ENCODE peak calls at places on chromosomes 16 and 17, in five cellular contexts. V is GM12878, J is K562, W is H1, Q is SK-N-SH. L is an unnamed sample.
A peak's percentile ranks its signal among the peaks of the same experiment; 100 is the strongest.

GRCh38 chr16:66510711-66511614 is 39.0 kb downstream of the TK2 start:
- DNase-seq in V (no peak), J (no peak), W (no peak), Q (no peak), L (no peak)

GRCh38 chr16:77271532-77272426 is 72.6 kb downstream of the SYCE1L start:
- DNase-seq in V (no peak), J (no peak), W (no peak), Q (no peak), L (no peak)

GRCh38 chr16:57091990-57092785 is at the start of gene CPNE2:
- DNase-seq in V (no peak), J (peak; percentile 91), W (peak; percentile 72), Q (peak; percentile 95), L (peak; percentile 52)

GRCh38 chr17:17495448-17496188 is 577 bp downstream of the RASD1 start:
- DNase-seq in V (no peak), J (no peak), W (peak; percentile 67), Q (no peak), L (no peak)

GRCh38 chr17:56653877-56654276 is 60.4 kb downstream of the NOG start:
- DNase-seq in V (peak; percentile 26), J (peak; percentile 39), W (no peak), Q (peak; percentile 32), L (peak; percentile 65)

GRCh38 chr16:73710526-73710925 is 586.1 kb upstream of the PSMD7 start:
- DNase-seq in V (no peak), J (no peak), W (no peak), Q (no peak), L (no peak)

GRCh38 chr17:65039349-65039988 is 17.1 kb downstream of the GNA13 start:
- DNase-seq in V (peak; percentile 68), J (no peak), W (no peak), Q (no peak), L (no peak)

GRCh38 chr16:27980919-27981670 is 82.4 kb downstream of the GSG1L start:
- DNase-seq in V (no peak), J (no peak), W (no peak), Q (peak; percentile 40), L (no peak)

GRCh38 chr16:59478806-59479205 is 744.7 kb upstream of the GOT2 start:
- DNase-seq in V (no peak), J (no peak), W (no peak), Q (no peak), L (peak; percentile 1)

GRCh38 chr17:55783684-55784245 is 32.9 kb downstream of the PCTP start:
- DNase-seq in V (no peak), J (no peak), W (no peak), Q (peak; percentile 38), L (peak; percentile 62)

GRCh38 chr17:56978441-56979090 is 635 bp downstream of the SCPEP1 start:
- DNase-seq in V (no peak), J (peak; percentile 36), W (no peak), Q (peak; percentile 52), L (no peak)

GRCh38 chr16:19481291-19481690 is 40.6 kb downstream of the GDE1 start:
- DNase-seq in V (no peak), J (no peak), W (no peak), Q (no peak), L (no peak)

DNA sequence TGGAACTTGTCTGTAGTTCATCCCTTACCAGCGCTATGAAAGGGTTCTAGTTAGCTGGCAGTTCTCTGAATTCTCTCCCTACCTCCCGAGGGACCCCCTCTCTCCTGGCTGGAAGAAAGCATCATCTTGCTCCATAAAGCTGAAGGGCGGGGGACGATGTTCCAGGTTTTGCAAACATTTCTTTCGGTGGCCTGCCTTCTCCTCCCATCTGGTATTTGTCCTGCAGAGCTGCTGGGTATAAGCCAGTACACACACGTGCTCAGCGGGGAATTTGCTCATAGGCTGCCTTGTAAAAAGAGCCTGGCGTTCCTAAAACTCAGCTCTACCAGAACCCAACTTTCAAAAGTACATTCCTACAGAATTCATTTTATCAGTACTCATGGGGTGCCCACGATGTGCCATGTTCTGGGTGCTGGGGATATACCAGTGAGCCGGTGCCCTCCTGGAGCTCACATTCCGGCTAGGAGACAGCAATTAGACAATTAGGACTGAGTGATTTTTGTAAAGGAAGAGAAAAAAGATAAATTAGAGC is 616 bp upstream of the MRPL58 start:
- DNase-seq in V (no peak), J (peak; percentile 5), W (no peak), Q (peak; percentile 77), L (no peak)
- TF ChIP-seq POLR2AphosphoS5 in V (no peak), J (no peak), W (no peak), Q (no peak), L (no peak)

GRCh38 chr16:48335961-48336360 is 49.3 kb downstream of the SIAH1 start:
- DNase-seq in V (no peak), J (no peak), W (no peak), Q (no peak), L (no peak)
- TF ChIP-seq GABPA in V (no peak), J (no peak), W (no peak), Q (no peak), L (no peak)

GRCh38 chr17:80364091-80364691 is 50.8 kb upstream of the ENDOV start:
- DNase-seq in V (no peak), J (no peak), W (peak; percentile 76), Q (peak; percentile 83), L (peak; percentile 39)

GRCh38 chr17:80363518-80364090 is 51.4 kb upstream of the ENDOV start:
- DNase-seq in V (no peak), J (no peak), W (no peak), Q (no peak), L (no peak)

GRCh38 chr17:80365001-80365965 is 49.7 kb upstream of the ENDOV start:
- DNase-seq in V (no peak), J (no peak), W (no peak), Q (no peak), L (no peak)

GRCh38 chr17:80367510-80367909 is 47.5 kb upstream of the ENDOV start:
- DNase-seq in V (no peak), J (no peak), W (no peak), Q (no peak), L (no peak)

GRCh38 chr17:80365983-80366382 is 49.0 kb upstream of the ENDOV start:
- DNase-seq in V (no peak), J (no peak), W (no peak), Q (no peak), L (no peak)
- TF ChIP-seq POLR2AphosphoS5 in V (no peak), J (no peak), W (no peak), Q (no peak), L (no peak)

DNA sequence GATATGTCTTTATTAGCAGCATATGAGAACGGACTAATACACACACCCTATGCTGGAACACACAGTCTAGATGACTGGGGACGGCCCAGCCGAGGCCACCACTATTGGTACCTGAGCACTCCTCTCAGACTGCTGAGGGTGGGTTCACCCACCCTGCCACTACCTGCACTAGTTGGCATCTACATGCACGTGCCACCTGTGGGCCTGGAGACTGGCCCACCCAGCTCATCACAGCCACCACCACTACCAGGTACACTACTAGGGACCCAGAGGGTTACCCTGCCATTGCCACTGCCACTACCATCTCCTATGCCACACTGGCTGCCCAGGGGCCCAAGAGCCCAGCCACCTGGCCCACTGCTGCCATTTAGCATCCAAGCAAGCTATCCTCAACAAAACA is 32.5 kb downstream of the MEAK7 start:
- DNase-seq in V (no peak), J (no peak), W (no peak), Q (no peak), L (no peak)
- TF ChIP-seq GABPA in V (no peak), J (no peak), W (no peak), Q (no peak), L (no peak)

DNA sequence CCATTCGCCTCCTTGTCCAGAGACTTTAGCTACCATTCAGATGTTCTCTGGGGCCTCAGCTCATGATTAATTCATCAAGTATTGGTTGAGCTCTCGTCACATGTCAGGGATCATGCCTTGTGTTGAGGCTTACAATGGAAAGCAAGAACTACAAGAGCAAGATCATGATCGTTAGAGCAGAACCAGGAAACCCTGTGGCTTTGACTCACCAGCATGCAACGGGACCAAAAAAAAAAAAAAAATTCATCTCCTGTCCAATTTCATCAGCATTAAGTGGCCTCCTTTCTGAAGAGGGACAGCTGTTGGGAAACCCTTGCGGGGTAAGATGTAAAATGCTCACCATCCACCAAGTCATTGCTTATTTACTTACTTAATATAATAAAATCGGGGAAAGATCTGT is 12.1 kb upstream of the USP10 start:
- DNase-seq in V (peak; percentile 76), J (no peak), W (no peak), Q (no peak), L (no peak)
- TF ChIP-seq POLR2AphosphoS5 in V (no peak), J (no peak), W (no peak), Q (no peak), L (no peak)

DNA sequence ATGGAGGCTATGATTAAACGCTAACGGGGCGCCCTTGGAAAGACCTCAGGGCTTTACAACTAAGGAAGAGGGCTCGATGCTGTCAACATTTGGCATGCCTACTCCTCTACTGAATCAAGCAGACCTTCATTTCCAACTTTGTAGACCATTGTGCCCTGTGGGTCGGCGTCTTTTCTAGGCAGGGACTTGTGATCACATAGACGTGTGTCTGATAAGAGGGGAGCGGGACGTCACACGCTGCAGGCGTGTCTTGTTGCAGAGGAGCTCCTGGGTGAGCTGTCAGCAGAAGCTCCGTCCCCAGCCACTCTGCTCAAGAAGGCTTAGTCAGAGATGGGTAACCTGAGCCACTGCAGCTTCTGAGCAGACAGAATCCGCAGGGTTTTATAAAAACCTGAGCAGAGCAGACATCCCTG is 2.8 kb downstream of the MAPK8IP3 start:
- DNase-seq in V (no peak), J (peak; percentile 50), W (no peak), Q (no peak), L (no peak)
- TF ChIP-seq GABPA in V (no peak), J (no peak), W (no peak), Q (no peak), L (no peak)

DNA sequence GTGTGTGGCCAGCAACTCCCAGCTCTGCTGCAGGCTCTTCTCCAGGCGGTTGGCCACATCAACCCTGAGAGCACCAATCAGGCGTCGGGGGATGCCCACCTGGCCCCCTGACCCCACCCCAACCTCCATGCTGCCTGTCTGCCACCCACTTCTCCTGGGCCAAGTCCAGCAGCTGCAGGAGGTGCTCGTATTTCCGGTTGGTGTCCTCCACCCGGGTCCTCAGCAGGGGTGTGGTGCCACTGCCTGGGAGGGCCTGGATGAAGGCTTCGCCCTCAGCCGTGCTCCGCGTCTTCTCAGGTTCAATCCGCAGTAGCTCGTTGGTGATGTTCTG is 44.6 kb downstream of the UBN1 start:
- DNase-seq in V (no peak), J (no peak), W (no peak), Q (no peak), L (no peak)
- TF ChIP-seq POLR2AphosphoS5 in V (no peak), J (no peak), W (no peak), Q (no peak), L (no peak)